ENCODE peak calls at places on chromosomes 3 and 15, in six cellular contexts. One of them, this sample, is unnamed.

GRCh38 chr3:182331356-182331755 is 461.9 kb upstream of the ATP11B start:
- DNase-seq in suprapubic skin: no peak
- DNase-seq in tibial nerve: peak; percentile 38
- DNase-seq in stomach: no peak
- DNase-seq in A549: no peak
- DNase-seq in SK-N-SH: no peak
- DNase-seq in this sample: no peak

GRCh38 chr15:73346735-73347312 is 21.9 kb downstream of the HCN4 start:
- DNase-seq in suprapubic skin: no peak
- DNase-seq in tibial nerve: peak; percentile 32
- DNase-seq in stomach: peak; percentile 74
- DNase-seq in A549: peak; percentile 63
- DNase-seq in SK-N-SH: no peak
- DNase-seq in this sample: peak; percentile 27

GRCh38 chr15:81000626-81001179 is at the start of gene TLNRD1:
- DNase-seq in suprapubic skin: peak; percentile 93
- DNase-seq in tibial nerve: peak; percentile 80
- DNase-seq in stomach: peak; percentile 90
- DNase-seq in A549: peak; percentile 95
- DNase-seq in SK-N-SH: peak; percentile 96
- DNase-seq in this sample: peak; percentile 83

GRCh38 chr3:27723803-27724458 is 1.8 kb upstream of the EOMES start:
- DNase-seq in suprapubic skin: no peak
- DNase-seq in tibial nerve: no peak
- DNase-seq in stomach: no peak
- DNase-seq in A549: no peak
- DNase-seq in SK-N-SH: no peak
- DNase-seq in this sample: no peak

GRCh38 chr15:97026781-97027180 is 696.3 kb downstream of the NR2F2 start:
- DNase-seq in suprapubic skin: no peak
- DNase-seq in tibial nerve: no peak
- DNase-seq in stomach: no peak
- DNase-seq in A549: no peak
- DNase-seq in SK-N-SH: no peak
- DNase-seq in this sample: no peak

GRCh38 chr3:84946240-84946639 is 12.5 kb upstream of the CADM2 start:
- DNase-seq in suprapubic skin: no peak
- DNase-seq in tibial nerve: no peak
- DNase-seq in stomach: no peak
- DNase-seq in A549: no peak
- DNase-seq in SK-N-SH: no peak
- DNase-seq in this sample: no peak

GRCh38 chr15:31101262-31102048 is at the start of gene TRPM1:
- DNase-seq in suprapubic skin: no peak
- DNase-seq in tibial nerve: no peak
- DNase-seq in stomach: no peak
- DNase-seq in A549: no peak
- DNase-seq in SK-N-SH: no peak
- DNase-seq in this sample: no peak

GRCh38 chr3:150170843-150171513 is 200.3 kb upstream of the PFN2 start:
- DNase-seq in suprapubic skin: no peak
- DNase-seq in tibial nerve: no peak
- DNase-seq in stomach: no peak
- DNase-seq in A549: no peak
- DNase-seq in SK-N-SH: no peak
- DNase-seq in this sample: no peak

GRCh38 chr15:51104512-51104911 is 9.8 kb upstream of the TNFAIP8L3 start:
- DNase-seq in suprapubic skin: peak; percentile 85
- DNase-seq in tibial nerve: peak; percentile 62
- DNase-seq in stomach: peak; percentile 39
- DNase-seq in A549: no peak
- DNase-seq in SK-N-SH: no peak
- DNase-seq in this sample: no peak

GRCh38 chr3:32596926-32597369 is 26.3 kb upstream of the DYNC1LI1 start:
- DNase-seq in suprapubic skin: no peak
- DNase-seq in tibial nerve: no peak
- DNase-seq in stomach: no peak
- DNase-seq in A549: no peak
- DNase-seq in SK-N-SH: no peak
- DNase-seq in this sample: no peak

GRCh38 chr3:97111237-97111636 is 296.8 kb downstream of the EPHA6 start:
- DNase-seq in suprapubic skin: no peak
- DNase-seq in tibial nerve: no peak
- DNase-seq in stomach: no peak
- DNase-seq in A549: no peak
- DNase-seq in SK-N-SH: no peak
- DNase-seq in this sample: no peak

GRCh38 chr15:39432935-39433334 is 147.9 kb upstream of the THBS1 start:
- DNase-seq in suprapubic skin: no peak
- DNase-seq in tibial nerve: no peak
- DNase-seq in stomach: no peak
- DNase-seq in A549: no peak
- DNase-seq in SK-N-SH: no peak
- DNase-seq in this sample: no peak

GRCh38 chr15:52383100-52383588 is 87.5 kb upstream of the MYO5C start:
- DNase-seq in suprapubic skin: no peak
- DNase-seq in tibial nerve: no peak
- DNase-seq in stomach: no peak
- DNase-seq in A549: no peak
- DNase-seq in SK-N-SH: no peak
- DNase-seq in this sample: no peak

GRCh38 chr15:31390777-31391486 is 64.3 kb downstream of the KLF13 start:
- DNase-seq in suprapubic skin: no peak
- DNase-seq in tibial nerve: peak; percentile 4
- DNase-seq in stomach: no peak
- DNase-seq in A549: no peak
- DNase-seq in SK-N-SH: no peak
- DNase-seq in this sample: no peak

GRCh38 chr3:183122257-183122932 is 23.1 kb upstream of the MCCC1 start:
- DNase-seq in suprapubic skin: no peak
- DNase-seq in tibial nerve: peak; percentile 22
- DNase-seq in stomach: no peak
- DNase-seq in A549: peak; percentile 26
- DNase-seq in SK-N-SH: peak; percentile 63
- DNase-seq in this sample: peak; percentile 18

GRCh38 chr15:81312790-81313543 is 11.0 kb downstream of the STARD5 start:
- DNase-seq in suprapubic skin: peak; percentile 90
- DNase-seq in tibial nerve: peak; percentile 85
- DNase-seq in stomach: peak; percentile 41
- DNase-seq in A549: peak; percentile 92
- DNase-seq in SK-N-SH: no peak
- DNase-seq in this sample: no peak

GRCh38 chr15:65208656-65209055 is 2.6 kb downstream of the CILP start:
- DNase-seq in suprapubic skin: no peak
- DNase-seq in tibial nerve: no peak
- DNase-seq in stomach: no peak
- DNase-seq in A549: no peak
- DNase-seq in SK-N-SH: no peak
- DNase-seq in this sample: no peak

GRCh38 chr15:65212097-65212496 is 824 bp upstream of the CILP start:
- DNase-seq in suprapubic skin: no peak
- DNase-seq in tibial nerve: no peak
- DNase-seq in stomach: no peak
- DNase-seq in A549: peak; percentile 48
- DNase-seq in SK-N-SH: peak; percentile 52
- DNase-seq in this sample: peak; percentile 42

GRCh38 chr15:65211157-65211982 is at the start of gene CILP:
- DNase-seq in suprapubic skin: peak; percentile 85
- DNase-seq in tibial nerve: peak; percentile 40
- DNase-seq in stomach: no peak
- DNase-seq in A549: no peak
- DNase-seq in SK-N-SH: peak; percentile 78
- DNase-seq in this sample: no peak

GRCh38 chr15:65207280-65207679 is 4.0 kb downstream of the CILP start:
- DNase-seq in suprapubic skin: no peak
- DNase-seq in tibial nerve: no peak
- DNase-seq in stomach: no peak
- DNase-seq in A549: no peak
- DNase-seq in SK-N-SH: no peak
- DNase-seq in this sample: no peak

DNA sequence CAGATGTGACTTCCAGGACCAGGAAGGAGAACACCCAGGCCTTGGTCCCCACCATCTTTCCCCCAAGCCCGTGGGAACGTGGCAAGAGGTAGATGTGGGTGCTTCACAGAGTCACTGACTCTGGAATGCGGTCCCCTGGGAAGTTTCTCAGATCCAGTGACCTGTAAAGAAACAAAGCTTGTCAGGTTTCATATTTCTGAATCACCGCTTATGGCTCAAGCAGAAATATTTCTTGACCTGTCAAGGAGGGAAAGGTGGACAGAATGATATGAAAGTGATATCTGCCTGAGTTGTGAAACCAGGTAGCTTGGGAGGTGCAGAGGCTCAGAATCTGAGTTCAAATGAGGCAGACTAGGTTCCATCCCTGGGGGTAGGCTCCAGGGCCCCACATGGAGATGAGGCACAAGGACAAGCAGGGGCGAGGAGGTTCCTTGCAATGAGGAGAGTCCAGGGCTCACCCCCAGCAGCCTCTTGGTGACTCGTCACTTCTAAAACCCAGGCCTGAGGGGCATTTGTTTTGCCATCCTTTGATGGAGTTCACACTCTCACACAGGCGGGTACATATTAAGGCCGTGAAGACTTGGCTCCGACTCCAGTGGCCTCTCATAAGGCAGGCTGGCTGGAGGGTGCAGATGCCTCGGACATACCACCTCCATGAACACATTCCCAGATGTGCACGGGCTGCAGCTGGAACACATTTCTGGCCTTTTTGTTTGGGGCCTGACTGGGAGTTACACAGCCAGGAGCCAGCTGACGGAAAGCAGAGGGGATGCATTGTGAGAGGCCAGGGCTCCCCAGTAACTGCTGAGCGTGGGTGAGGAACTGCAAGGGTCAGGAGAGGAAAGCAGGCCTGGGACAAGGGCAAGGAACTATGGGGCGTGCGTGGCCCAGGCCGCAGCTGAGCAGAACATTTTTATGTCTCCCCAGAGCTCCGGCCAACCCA is 1.3 kb downstream of the CILP start:
- DNase-seq in suprapubic skin: no peak
- DNase-seq in tibial nerve: no peak
- DNase-seq in stomach: no peak
- DNase-seq in A549: no peak
- DNase-seq in SK-N-SH: no peak
- DNase-seq in this sample: no peak
- TF ChIP-seq EP300 in suprapubic skin: no peak
- TF ChIP-seq EP300 in tibial nerve: no peak
- TF ChIP-seq EP300 in stomach: no peak
- TF ChIP-seq EP300 in A549: no peak
- TF ChIP-seq EP300 in SK-N-SH: no peak
- TF ChIP-seq EP300 in this sample: no peak

DNA sequence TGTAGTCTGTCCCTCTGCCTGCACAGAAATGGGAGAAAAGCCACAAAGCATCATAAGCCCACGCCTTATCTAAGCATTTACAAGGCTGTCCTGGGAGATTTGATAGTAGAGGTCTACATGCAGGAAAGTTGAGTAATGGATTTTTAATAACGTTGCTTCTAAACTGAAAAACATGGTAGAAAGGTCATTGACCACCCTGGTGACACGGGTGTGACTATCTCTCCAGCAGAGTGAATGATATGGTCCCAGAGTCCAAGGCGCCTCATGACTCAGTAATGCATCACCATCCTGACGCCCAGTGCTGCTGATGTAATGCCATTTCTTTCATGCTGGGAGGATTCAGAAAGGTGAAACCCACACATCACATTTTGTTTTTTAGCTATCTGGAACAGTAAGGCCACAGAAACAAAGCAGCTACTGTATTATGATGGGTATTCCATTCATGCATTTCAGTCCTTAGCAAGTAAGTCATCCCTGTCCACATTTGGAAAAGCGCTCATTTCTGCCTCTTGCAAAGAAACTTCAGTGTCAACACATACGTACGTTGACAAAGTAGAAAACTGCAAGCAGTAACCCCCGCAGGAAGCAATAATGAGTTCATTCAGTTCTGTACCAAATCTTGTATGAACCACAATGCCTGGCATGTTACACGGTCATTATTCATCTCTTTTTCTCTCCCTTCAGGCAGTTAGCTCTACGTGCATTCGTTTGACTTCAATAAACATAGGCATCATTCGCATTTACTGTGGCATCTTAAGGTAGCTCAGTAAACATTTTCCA is 483.5 kb downstream of the GABRG3 start:
- DNase-seq in suprapubic skin: no peak
- DNase-seq in tibial nerve: no peak
- DNase-seq in stomach: no peak
- DNase-seq in A549: peak; percentile 34
- DNase-seq in SK-N-SH: no peak
- DNase-seq in this sample: no peak
- TF ChIP-seq EP300 in suprapubic skin: no peak
- TF ChIP-seq EP300 in tibial nerve: no peak
- TF ChIP-seq EP300 in stomach: no peak
- TF ChIP-seq EP300 in A549: no peak
- TF ChIP-seq EP300 in SK-N-SH: no peak
- TF ChIP-seq EP300 in this sample: no peak

DNA sequence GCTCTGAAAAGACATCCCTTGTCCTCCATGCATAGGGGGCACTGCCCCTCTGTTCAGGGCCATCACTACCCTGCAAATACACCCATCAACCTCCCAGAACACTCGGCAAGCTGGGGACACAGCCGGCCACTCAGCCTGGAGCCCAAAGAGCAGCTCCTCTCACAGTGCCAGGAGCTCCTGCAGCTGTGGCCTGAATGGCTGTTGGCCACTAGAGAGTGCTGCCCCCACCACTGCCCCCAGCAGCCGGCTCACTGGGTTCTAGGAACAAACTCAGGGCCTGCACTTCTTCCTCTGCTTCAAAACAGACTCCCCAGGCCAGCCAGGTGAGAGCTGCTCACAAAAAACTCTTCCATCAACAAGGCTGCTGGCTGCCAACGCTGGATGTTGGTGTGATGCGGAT is 90.1 kb downstream of the GABRB3 start:
- DNase-seq in suprapubic skin: no peak
- DNase-seq in tibial nerve: no peak
- DNase-seq in stomach: no peak
- DNase-seq in A549: no peak
- DNase-seq in SK-N-SH: no peak
- DNase-seq in this sample: no peak
- TF ChIP-seq EP300 in suprapubic skin: no peak
- TF ChIP-seq EP300 in tibial nerve: no peak
- TF ChIP-seq EP300 in stomach: no peak
- TF ChIP-seq EP300 in A549: no peak
- TF ChIP-seq EP300 in SK-N-SH: no peak
- TF ChIP-seq EP300 in this sample: no peak

GRCh38 chr3:98954242-98954641 is 52.7 kb upstream of the DCBLD2 start:
- DNase-seq in suprapubic skin: no peak
- DNase-seq in tibial nerve: no peak
- DNase-seq in stomach: no peak
- DNase-seq in A549: no peak
- DNase-seq in SK-N-SH: no peak
- DNase-seq in this sample: no peak
- TF ChIP-seq EP300 in suprapubic skin: no peak
- TF ChIP-seq EP300 in tibial nerve: no peak
- TF ChIP-seq EP300 in stomach: no peak
- TF ChIP-seq EP300 in A549: no peak
- TF ChIP-seq EP300 in SK-N-SH: no peak
- TF ChIP-seq EP300 in this sample: no peak

GRCh38 chr3:9416139-9416780 is 18.8 kb downstream of the SETD5 start:
- DNase-seq in suprapubic skin: no peak
- DNase-seq in tibial nerve: no peak
- DNase-seq in stomach: no peak
- DNase-seq in A549: no peak
- DNase-seq in SK-N-SH: no peak
- DNase-seq in this sample: no peak
- TF ChIP-seq EP300 in suprapubic skin: no peak
- TF ChIP-seq EP300 in tibial nerve: no peak
- TF ChIP-seq EP300 in stomach: no peak
- TF ChIP-seq EP300 in A549: no peak
- TF ChIP-seq EP300 in SK-N-SH: no peak
- TF ChIP-seq EP300 in this sample: no peak

This sample was measured in HepG2.